ENCODE peak calls at places on chromosome 1, in six cellular contexts. M is body of pancreas, K is suprapubic skin, E is colonic mucosa, J is ascending aorta, Q is upper lobe of right lung. L is an unnamed sample. For H3K27me3, the result is how much of the 10 kb centered on the place peaks cover.

GRCh38 chr1:153752561-153753195 is 22.5 kb upstream of the SLC27A3 start:
- DNase-seq in M (no peak), K (peak), E (no peak), J (peak), Q (no peak), L (peak)

GRCh38 chr1:114377356-114377755 is 133.6 kb downstream of the TRIM33 start:
- DNase-seq in M (no peak), K (no peak), E (no peak), J (no peak), Q (no peak), L (no peak)

GRCh38 chr1:167083066-167083682 is 7.0 kb downstream of the GPA33 start:
- DNase-seq in M (peak), K (no peak), E (peak), J (no peak), Q (no peak), L (no peak)

GRCh38 chr1:169809370-169810095 is 14.8 kb upstream of the METTL18 start:
- DNase-seq in M (peak), K (no peak), E (no peak), J (no peak), Q (no peak), L (peak)

GRCh38 chr1:29482991-29483390 is 246.7 kb downstream of the PTPRU start:
- DNase-seq in M (no peak), K (no peak), E (no peak), J (no peak), Q (no peak), L (no peak)

GRCh38 chr1:41382531-41383090 is 21.4 kb downstream of the FOXO6 start:
- DNase-seq in M (peak), K (no peak), E (peak), J (no peak), Q (peak), L (no peak)

GRCh38 chr1:31348449-31348848 is 24.4 kb downstream of the FABP3 start:
- DNase-seq in M (no peak), K (no peak), E (no peak), J (no peak), Q (no peak), L (no peak)

GRCh38 chr1:61606448-61607312 is 118.3 kb downstream of the TM2D1 start:
- DNase-seq in M (peak), K (peak), E (peak), J (peak), Q (no peak), L (peak)

GRCh38 chr1:30412241-30413110 is 310.9 kb downstream of the MATN1 start:
- DNase-seq in M (no peak), K (peak), E (no peak), J (no peak), Q (peak), L (peak)

GRCh38 chr1:233453433-233454200 is 126.1 kb downstream of the MAP3K21 start:
- DNase-seq in M (no peak), K (no peak), E (no peak), J (no peak), Q (no peak), L (no peak)

GRCh38 chr1:20148571-20149500 is 9.7 kb downstream of the PLA2G2F start:
- DNase-seq in M (peak), K (peak), E (no peak), J (no peak), Q (peak), L (no peak)

GRCh38 chr1:64084451-64084850 is 119.0 kb upstream of the UBE2U start:
- DNase-seq in M (no peak), K (no peak), E (no peak), J (no peak), Q (no peak), L (no peak)

GRCh38 chr1:239616686-239617085 is 230.3 kb downstream of the CHRM3 start:
- DNase-seq in M (no peak), K (no peak), E (no peak), J (no peak), Q (no peak), L (no peak)

GRCh38 chr1:151593651-151594625 is 17.9 kb upstream of the SNX27 start:
- DNase-seq in M (peak), K (peak), E (peak), J (no peak), Q (peak), L (no peak)

GRCh38 chr1:213689260-213689659 is 298.5 kb upstream of the PROX1 start:
- DNase-seq in M (no peak), K (no peak), E (no peak), J (no peak), Q (no peak), L (no peak)

DNA sequence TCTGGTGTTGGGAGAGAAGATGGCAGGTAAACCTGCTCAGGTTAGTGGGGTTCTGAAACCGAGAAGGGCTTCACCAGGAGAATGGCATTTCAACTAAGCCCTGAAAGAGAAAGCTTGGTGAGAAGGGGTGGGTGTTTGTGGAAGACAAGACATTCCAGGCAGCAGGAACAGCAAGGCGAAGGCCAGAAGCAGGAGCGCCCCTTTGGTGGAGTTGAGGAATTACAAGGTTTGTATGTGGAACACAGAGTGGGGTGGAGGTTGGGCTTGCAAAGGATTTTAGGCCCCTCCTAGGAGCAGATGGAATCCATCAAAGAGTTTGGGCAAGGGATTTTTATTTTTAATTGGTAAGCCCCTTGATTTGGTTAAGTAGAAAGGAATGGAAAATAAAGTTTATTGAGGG is 24.8 kb upstream of the ELOA start:
- DNase-seq in M (peak), K (no peak), E (no peak), J (no peak), Q (no peak), L (peak)
- TF ChIP-seq CTCF in M (peak), K (peak), E (peak), J (peak), Q (peak), L (peak)

DNA sequence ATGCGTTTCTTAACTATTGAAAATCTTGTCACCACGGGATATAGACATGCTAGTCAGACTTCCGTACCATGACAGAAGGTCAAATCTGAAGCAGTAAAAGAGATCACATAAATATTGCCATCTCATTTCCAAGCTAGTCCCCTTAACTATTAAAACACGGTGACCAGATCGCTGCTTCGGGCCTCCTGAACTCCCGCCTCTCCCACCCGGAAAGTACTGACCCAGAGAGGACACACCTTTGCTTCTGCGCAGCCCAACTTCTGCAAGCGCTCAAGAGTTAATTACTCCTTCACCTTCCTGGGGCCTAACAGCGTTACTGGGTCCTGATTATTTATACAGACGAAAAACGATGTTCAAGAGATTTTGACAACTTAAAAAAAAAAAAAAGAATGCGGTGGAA is 747 bp downstream of the SORT1 start:
- DNase-seq in M (peak), K (no peak), E (peak), J (no peak), Q (no peak), L (no peak)
- H3K27ac ChIP-seq in M (no peak), K (peak), E (peak), J (peak), Q (peak), L (peak)

GRCh38 chr1:15151871-15152270 is 1.7 kb upstream of the TMEM51 start:
- DNase-seq in M (no peak), K (no peak), E (no peak), J (no peak), Q (no peak), L (no peak)
- H3K27me3 ChIP-seq in M (under half), K (under half), E (under half), J (under half), Q (under half), L (under half)

DNA sequence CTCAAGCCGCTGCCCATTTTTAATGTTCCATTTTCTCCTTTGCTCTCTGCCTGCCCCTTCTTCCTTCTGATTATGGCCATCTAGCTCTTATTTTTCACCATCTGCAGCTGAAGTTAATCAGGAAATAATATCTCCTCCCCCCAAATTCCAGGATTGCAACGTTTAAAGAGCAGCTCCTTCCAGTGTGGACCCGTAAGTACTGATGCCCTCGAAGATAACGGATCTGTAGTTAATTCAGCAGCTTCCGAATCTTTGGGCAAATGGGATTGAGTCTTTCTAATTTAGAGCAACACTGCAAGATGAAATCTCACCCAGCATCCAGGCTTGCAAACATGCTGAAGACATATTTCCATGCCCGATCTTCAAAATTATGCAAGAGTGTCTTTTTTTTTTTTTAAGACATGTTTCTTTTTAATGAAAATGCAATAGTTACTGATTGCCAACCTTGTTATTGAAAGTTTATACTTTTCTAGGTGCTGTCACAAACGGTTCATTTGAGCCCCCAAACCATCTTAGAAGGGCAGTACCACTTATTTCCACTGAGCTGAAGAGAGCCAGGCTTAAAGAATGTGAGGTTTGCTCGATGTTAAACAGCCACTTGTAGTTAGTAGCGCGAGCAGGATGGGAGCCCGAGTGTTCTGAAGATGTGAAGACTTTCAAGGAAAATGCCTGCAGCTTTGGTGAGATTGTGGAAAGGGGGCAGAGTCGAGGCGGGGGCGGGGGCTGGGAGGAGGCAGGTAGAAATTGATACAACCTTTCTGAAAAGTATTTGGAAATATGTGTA is 10.9 kb upstream of the RCAN3 start:
- DNase-seq in M (no peak), K (no peak), E (no peak), J (no peak), Q (no peak), L (no peak)
- TF ChIP-seq CTCF in M (no peak), K (no peak), E (no peak), J (no peak), Q (no peak), L (peak)

GRCh38 chr1:163195728-163196448 is 6.8 kb downstream of the RGS5 start:
- DNase-seq in M (no peak), K (no peak), E (no peak), J (no peak), Q (no peak), L (peak)
- H3K27ac ChIP-seq in M (no peak), K (no peak), E (no peak), J (peak), Q (no peak), L (peak)